ENCODE peak calls at places on chromosomes 5 and 9, in four cellular contexts. Y is suprapubic skin, T is OCI-LY7, K is PC-9. X is an unnamed sample.

GRCh38 chr5:131379723-131380122 is 115.9 kb downstream of the CDC42SE2 start:
- DNase-seq in Y (no peak), T (peak; percentile 72), K (no peak), X (no peak)

GRCh38 chr5:59266410-59266809 is 627.1 kb downstream of the PDE4D start:
- DNase-seq in Y (no peak), T (no peak), K (no peak), X (no peak)

GRCh38 chr9:79280691-79281090 is 291.1 kb upstream of the TLE4 start:
- DNase-seq in Y (no peak), T (no peak), K (no peak), X (no peak)

GRCh38 chr9:111661150-111661801 is at the start of gene GNG10:
- DNase-seq in K (no peak), T (peak; percentile 63), Y (peak; percentile 78), X (no peak)

GRCh38 chr5:77015938-77016569 is 14.2 kb upstream of the AGGF1 start:
- DNase-seq in Y (no peak), K (peak; percentile 35), T (peak; percentile 77), X (no peak)

GRCh38 chr5:162283611-162284010 is 216.0 kb downstream of the GABRG2 start:
- DNase-seq in T (no peak), Y (no peak), K (no peak), X (no peak)

GRCh38 chr9:135224286-135224871 is 136.9 kb downstream of the OLFM1 start:
- DNase-seq in Y (peak; percentile 56), K (no peak), T (no peak), X (peak; percentile 55)

GRCh38 chr9:136267261-136268111 is 21.9 kb upstream of the QSOX2 start:
- DNase-seq in Y (peak; percentile 87), K (peak; percentile 57), T (peak; percentile 90), X (no peak)

GRCh38 chr9:70987986-70988385 is 133.4 kb downstream of the TRPM3 start:
- DNase-seq in Y (no peak), T (no peak), K (no peak), X (no peak)

GRCh38 chr5:38265546-38266179 is 7.3 kb downstream of the EGFLAM start:
- DNase-seq in K (no peak), Y (no peak), T (peak; percentile 50), X (no peak)

GRCh38 chr9:99807276-99807852 is 14.3 kb upstream of the NR4A3 start:
- DNase-seq in T (peak; percentile 70), Y (peak; percentile 84), K (peak; percentile 73), X (no peak)

GRCh38 chr5:154197801-154198461 is 7.4 kb downstream of the GALNT10 start:
- DNase-seq in Y (no peak), K (peak; percentile 91), T (no peak), X (no peak)

GRCh38 chr5:154194348-154195329 is 4.1 kb downstream of the GALNT10 start:
- DNase-seq in T (no peak), Y (no peak), K (peak; percentile 53), X (no peak)

GRCh38 chr5:154199263-154199662 is 8.7 kb downstream of the GALNT10 start:
- DNase-seq in K (no peak), Y (no peak), T (no peak), X (no peak)

GRCh38 chr5:154198611-154199230 is 8.2 kb downstream of the GALNT10 start:
- DNase-seq in Y (no peak), K (peak; percentile 87), T (no peak), X (no peak)

GRCh38 chr5:154196955-154197652 is 6.6 kb downstream of the GALNT10 start:
- DNase-seq in T (peak; percentile 14), K (peak; percentile 50), Y (no peak), X (no peak)
- TF ChIP-seq CTCF in T (peak; percentile 61), K (peak; percentile 46), Y (no peak), X (peak; percentile 70)

GRCh38 chr5:35651002-35651756 is 33.5 kb downstream of the SPEF2 start:
- DNase-seq in Y (no peak), T (peak; percentile 83), K (peak; percentile 43), X (no peak)
- TF ChIP-seq CTCF in Y (no peak), T (peak; percentile 90), K (peak; percentile 70), X (peak; percentile 79)

GRCh38 chr9:123925161-123925560 is 4.8 kb downstream of the DENND1A start:
- DNase-seq in T (no peak), Y (no peak), K (no peak), X (no peak)
- TF ChIP-seq CTCF in T (no peak), Y (no peak), K (no peak), X (no peak)

GRCh38 chr5:151682751-151683331 is 3.9 kb downstream of the SPARC start:
- DNase-seq in Y (no peak), K (no peak), T (no peak), X (no peak)

GRCh38 chr5:151683444-151683843 is 3.3 kb downstream of the SPARC start:
- DNase-seq in T (no peak), K (no peak), Y (no peak), X (no peak)

GRCh38 chr5:151685749-151686672 is 704 bp downstream of the SPARC start:
- DNase-seq in T (no peak), K (no peak), Y (no peak), X (no peak)

GRCh38 chr5:151683936-151684586 is 2.7 kb downstream of the SPARC start:
- DNase-seq in Y (no peak), K (no peak), T (no peak), X (no peak)

DNA sequence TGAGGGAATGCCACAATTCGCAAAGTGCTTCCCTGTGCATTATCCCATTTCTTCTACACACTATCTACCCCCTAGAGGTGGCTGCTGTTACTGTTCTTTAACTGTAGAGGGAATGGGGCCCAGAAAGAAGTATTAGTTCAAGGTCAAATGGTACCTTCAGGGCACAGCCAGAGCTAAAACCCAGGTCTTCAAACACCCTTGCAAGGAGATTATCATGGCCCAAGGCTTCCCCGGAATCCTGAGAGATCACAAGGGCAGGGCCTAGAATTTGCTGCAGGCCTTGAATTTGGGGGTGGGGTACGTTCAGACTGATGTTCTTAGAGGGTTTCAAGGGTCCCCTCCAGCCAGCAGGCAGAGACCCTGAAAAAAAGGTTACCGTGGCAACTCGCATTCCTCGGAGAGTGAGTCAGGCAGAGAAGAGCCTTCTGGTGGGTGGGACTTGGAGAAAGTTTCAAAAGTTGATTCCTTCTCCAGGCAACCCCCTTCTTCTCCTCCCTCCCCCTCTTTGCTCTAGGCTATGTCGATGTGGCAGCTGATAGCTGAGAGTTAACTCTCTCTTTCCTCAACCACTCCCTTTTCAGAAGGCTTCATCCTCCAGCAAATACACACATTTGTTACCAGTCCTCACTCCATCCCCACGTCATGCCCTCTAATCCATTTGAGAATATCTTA is 1.9 kb downstream of the SPARC start:
- DNase-seq in Y (no peak), K (peak; percentile 66), T (no peak), X (no peak)
- TF ChIP-seq CTCF in Y (no peak), K (peak; percentile 38), T (no peak), X (peak; percentile 75)

GRCh38 chr9:5698810-5699556 is 70.1 kb downstream of the RIC1 start:
- DNase-seq in K (no peak), Y (no peak), T (no peak), X (no peak)
- TF ChIP-seq CTCF in K (no peak), Y (no peak), T (no peak), X (no peak)

GRCh38 chr9:28951945-28952344 is 1378.7 kb upstream of the C9orf72 start:
- DNase-seq in K (no peak), Y (no peak), T (no peak), X (no peak)
- TF ChIP-seq CTCF in K (no peak), Y (no peak), T (peak; percentile 54), X (peak; percentile 14)

DNA sequence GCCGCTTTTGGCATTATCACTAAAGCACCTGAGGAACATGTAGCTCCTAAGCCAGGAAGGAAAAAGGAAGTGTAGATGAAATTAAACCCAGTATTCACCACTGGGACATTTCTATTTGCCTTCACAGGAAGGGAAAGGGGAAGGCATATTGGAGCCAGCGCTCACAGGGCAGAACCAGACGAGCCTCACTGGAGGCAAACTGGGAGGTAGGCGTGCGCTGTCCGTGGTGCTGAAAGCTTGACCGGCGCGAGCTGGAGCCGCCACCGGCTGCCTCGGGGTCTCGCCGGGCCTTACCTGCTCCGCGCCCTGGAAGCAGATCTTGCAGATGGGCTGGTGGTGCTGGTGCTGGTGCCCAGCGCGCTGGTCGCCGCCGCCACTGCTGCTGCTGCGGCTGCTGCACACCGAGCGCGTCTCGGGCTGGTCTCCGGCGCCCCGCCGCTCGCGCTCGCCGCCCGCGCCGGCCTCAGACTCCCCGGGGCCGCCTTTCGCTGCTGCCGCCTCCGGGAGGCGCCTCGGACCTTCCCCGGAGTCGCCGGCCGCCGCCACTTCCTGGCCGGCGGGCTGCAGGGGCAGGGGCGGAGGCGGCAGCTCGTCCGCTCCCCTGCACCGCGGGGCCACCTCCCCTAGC is 732 bp downstream of the MARCHF11 start:
- DNase-seq in T (peak; percentile 2), Y (no peak), K (no peak), X (peak; percentile 92)
- TF ChIP-seq CTCF in T (no peak), Y (no peak), K (no peak), X (peak; percentile 37)